ENCODE peak calls at places on chromosome 22, in five cellular contexts. R, O, E, B and N are unnamed samples.

GRCh38 chr22:24592144-24592845 is 578 bp downstream of the LRRC75B start:
- DNase-seq in R (no peak), O (no peak), E (peak; percentile 14), B (no peak), N (no peak)

GRCh38 chr22:42883970-42884369 is 26.9 kb upstream of the ARFGAP3 start:
- DNase-seq in R (no peak), O (no peak), E (no peak), B (no peak), N (no peak)

GRCh38 chr22:23418159-23418788 is 161.8 kb downstream of the IGLL1 start:
- DNase-seq in R (no peak), O (no peak), E (no peak), B (no peak), N (no peak)

GRCh38 chr22:33240901-33241300 is 182.7 kb upstream of the SYN3 start:
- DNase-seq in R (no peak), O (no peak), E (peak; percentile 34), B (no peak), N (no peak)

GRCh38 chr22:28883917-28884753 is 763 bp downstream of the ZNRF3 start:
- DNase-seq in R (peak; percentile 64), O (peak; percentile 35), E (peak; percentile 46), B (no peak), N (peak; percentile 31)

GRCh38 chr22:31926969-31927368 is 17.4 kb upstream of the YWHAH start:
- DNase-seq in R (no peak), O (no peak), E (no peak), B (no peak), N (no peak)

GRCh38 chr22:39283312-39284141 is 35.9 kb downstream of the RPL3 start:
- DNase-seq in R (no peak), O (no peak), E (peak; percentile 47), B (no peak), N (no peak)

GRCh38 chr22:32823024-32823730 is 21.7 kb downstream of the TIMP3 start:
- DNase-seq in R (no peak), O (no peak), E (peak; percentile 50), B (no peak), N (no peak)

GRCh38 chr22:48301908-48302307 is 1525.8 kb downstream of the BRD1 start:
- DNase-seq in R (no peak), O (no peak), E (no peak), B (no peak), N (no peak)

GRCh38 chr22:22080270-22080669 is 97.7 kb upstream of the TOP3B start:
- DNase-seq in R (no peak), O (no peak), E (no peak), B (no peak), N (no peak)

GRCh38 chr22:45341503-45341902 is 31.8 kb downstream of the FAM118A start:
- DNase-seq in R (peak; percentile 50), O (peak; percentile 52), E (no peak), B (no peak), N (peak; percentile 44)

GRCh38 chr22:39138357-39138997 is 14.0 kb downstream of the CBX7 start:
- DNase-seq in R (no peak), O (no peak), E (no peak), B (no peak), N (no peak)

GRCh38 chr22:39947488-39948216 is 12.5 kb upstream of the TMA7B start:
- DNase-seq in R (no peak), O (no peak), E (no peak), B (no peak), N (no peak)

GRCh38 chr22:33247758-33248157 is 189.6 kb upstream of the SYN3 start:
- DNase-seq in R (no peak), O (no peak), E (peak; percentile 3), B (no peak), N (no peak)

GRCh38 chr22:43570531-43571144 is 158.8 kb downstream of the MPPED1 start:
- DNase-seq in R (no peak), O (no peak), E (no peak), B (no peak), N (no peak)

GRCh38 chr22:35590634-35591295 is 26.4 kb downstream of the MB start:
- DNase-seq in R (no peak), O (no peak), E (no peak), B (no peak), N (no peak)

GRCh38 chr22:48044484-48045060 is 1282.1 kb downstream of the TBC1D22A start:
- DNase-seq in R (no peak), O (no peak), E (no peak), B (no peak), N (no peak)